ENCODE peak calls at places on chromosomes 1 and 21, in four cellular contexts. One of them, this sample, is unnamed.

GRCh38 chr1:22712502-22713271 is 2.0 kb downstream of the EPHB2 start:
- DNase-seq in NCI-H2171 treated with DMSO at 0.1 percent for 48 hours: no peak
- DNase-seq in foreskin fibroblast: peak
- DNase-seq in iris pigment epithelial cell: peak
- DNase-seq in this sample: no peak

GRCh38 chr1:24481098-24481497 is 21.5 kb upstream of the RCAN3 start:
- DNase-seq in NCI-H2171 treated with DMSO at 0.1 percent for 48 hours: no peak
- DNase-seq in foreskin fibroblast: no peak
- DNase-seq in iris pigment epithelial cell: no peak
- DNase-seq in this sample: no peak

GRCh38 chr1:206117151-206117948 is at the start of gene AVPR1B:
- DNase-seq in NCI-H2171 treated with DMSO at 0.1 percent for 48 hours: peak
- DNase-seq in foreskin fibroblast: peak
- DNase-seq in iris pigment epithelial cell: peak
- DNase-seq in this sample: peak

GRCh38 chr1:166172106-166172505 is 5.3 kb upstream of the FAM78B start:
- DNase-seq in NCI-H2171 treated with DMSO at 0.1 percent for 48 hours: no peak
- DNase-seq in foreskin fibroblast: peak
- DNase-seq in iris pigment epithelial cell: no peak
- DNase-seq in this sample: no peak

GRCh38 chr1:82979593-82980230 is 1019.2 kb downstream of the TTLL7 start:
- DNase-seq in NCI-H2171 treated with DMSO at 0.1 percent for 48 hours: no peak
- DNase-seq in foreskin fibroblast: no peak
- DNase-seq in iris pigment epithelial cell: no peak
- DNase-seq in this sample: no peak

GRCh38 chr1:109253803-109254620 is 4.7 kb downstream of the CELSR2 start:
- DNase-seq in NCI-H2171 treated with DMSO at 0.1 percent for 48 hours: no peak
- DNase-seq in foreskin fibroblast: no peak
- DNase-seq in iris pigment epithelial cell: peak
- DNase-seq in this sample: no peak

GRCh38 chr1:84367219-84367618 is 31.1 kb upstream of the DNASE2B start:
- DNase-seq in NCI-H2171 treated with DMSO at 0.1 percent for 48 hours: no peak
- DNase-seq in foreskin fibroblast: no peak
- DNase-seq in iris pigment epithelial cell: no peak
- DNase-seq in this sample: no peak

GRCh38 chr1:156390409-156391144 is 21.6 kb downstream of the RHBG start:
- DNase-seq in NCI-H2171 treated with DMSO at 0.1 percent for 48 hours: no peak
- DNase-seq in foreskin fibroblast: no peak
- DNase-seq in iris pigment epithelial cell: no peak
- DNase-seq in this sample: no peak

GRCh38 chr1:89721351-89721750 is 88.4 kb downstream of the LRRC8C start:
- DNase-seq in NCI-H2171 treated with DMSO at 0.1 percent for 48 hours: no peak
- DNase-seq in foreskin fibroblast: peak
- DNase-seq in iris pigment epithelial cell: peak
- DNase-seq in this sample: peak

GRCh38 chr1:242147096-242147976 is 148.4 kb upstream of the MAP1LC3C start:
- DNase-seq in NCI-H2171 treated with DMSO at 0.1 percent for 48 hours: no peak
- DNase-seq in foreskin fibroblast: peak
- DNase-seq in iris pigment epithelial cell: peak
- DNase-seq in this sample: peak

GRCh38 chr21:38669186-38669585 is 136.5 kb upstream of the ETS2 start:
- DNase-seq in NCI-H2171 treated with DMSO at 0.1 percent for 48 hours: peak
- DNase-seq in foreskin fibroblast: peak
- DNase-seq in iris pigment epithelial cell: peak
- DNase-seq in this sample: peak

GRCh38 chr1:62673629-62674028 is 14.6 kb downstream of the DOCK7 start:
- DNase-seq in NCI-H2171 treated with DMSO at 0.1 percent for 48 hours: no peak
- DNase-seq in foreskin fibroblast: no peak
- DNase-seq in iris pigment epithelial cell: no peak
- DNase-seq in this sample: no peak

GRCh38 chr1:235270625-235271024 is 57.4 kb downstream of the ARID4B start:
- DNase-seq in NCI-H2171 treated with DMSO at 0.1 percent for 48 hours: no peak
- DNase-seq in foreskin fibroblast: peak
- DNase-seq in iris pigment epithelial cell: peak
- DNase-seq in this sample: peak

GRCh38 chr1:170604889-170605288 is 59.0 kb upstream of the PRRX1 start:
- DNase-seq in NCI-H2171 treated with DMSO at 0.1 percent for 48 hours: no peak
- DNase-seq in foreskin fibroblast: no peak
- DNase-seq in iris pigment epithelial cell: no peak
- DNase-seq in this sample: no peak

GRCh38 chr1:180691322-180691721 is 59.5 kb downstream of the XPR1 start:
- DNase-seq in NCI-H2171 treated with DMSO at 0.1 percent for 48 hours: peak
- DNase-seq in foreskin fibroblast: no peak
- DNase-seq in iris pigment epithelial cell: peak
- DNase-seq in this sample: no peak

GRCh38 chr1:198672124-198672523 is 33.3 kb downstream of the PTPRC start:
- DNase-seq in NCI-H2171 treated with DMSO at 0.1 percent for 48 hours: no peak
- DNase-seq in foreskin fibroblast: peak
- DNase-seq in iris pigment epithelial cell: peak
- DNase-seq in this sample: peak

GRCh38 chr1:53366901-53367502 is 39.1 kb upstream of the LRP8 start:
- DNase-seq in NCI-H2171 treated with DMSO at 0.1 percent for 48 hours: no peak
- DNase-seq in foreskin fibroblast: no peak
- DNase-seq in iris pigment epithelial cell: no peak
- DNase-seq in this sample: no peak

GRCh38 chr1:156391145-156391677 is 22.2 kb downstream of the RHBG start:
- DNase-seq in NCI-H2171 treated with DMSO at 0.1 percent for 48 hours: no peak
- DNase-seq in foreskin fibroblast: no peak
- DNase-seq in iris pigment epithelial cell: no peak
- DNase-seq in this sample: no peak

GRCh38 chr1:154619181-154619948 is 11.4 kb upstream of the ADAR start:
- DNase-seq in NCI-H2171 treated with DMSO at 0.1 percent for 48 hours: no peak
- DNase-seq in foreskin fibroblast: no peak
- DNase-seq in iris pigment epithelial cell: no peak
- DNase-seq in this sample: no peak

GRCh38 chr1:44808938-44809917 is 905 bp downstream of the BTBD19 start:
- DNase-seq in NCI-H2171 treated with DMSO at 0.1 percent for 48 hours: no peak
- DNase-seq in foreskin fibroblast: peak
- DNase-seq in iris pigment epithelial cell: peak
- DNase-seq in this sample: peak

GRCh38 chr1:14605945-14606344 is 7.5 kb downstream of the KAZN start:
- DNase-seq in NCI-H2171 treated with DMSO at 0.1 percent for 48 hours: no peak
- DNase-seq in foreskin fibroblast: no peak
- DNase-seq in iris pigment epithelial cell: no peak
- DNase-seq in this sample: no peak

GRCh38 chr21:45045481-45045880 is 28.9 kb upstream of the ADARB1 start:
- DNase-seq in NCI-H2171 treated with DMSO at 0.1 percent for 48 hours: no peak
- DNase-seq in foreskin fibroblast: peak
- DNase-seq in iris pigment epithelial cell: peak
- DNase-seq in this sample: peak

GRCh38 chr1:236016782-236017400 is 48.0 kb downstream of the NID1 start:
- DNase-seq in NCI-H2171 treated with DMSO at 0.1 percent for 48 hours: no peak
- DNase-seq in foreskin fibroblast: peak
- DNase-seq in iris pigment epithelial cell: peak
- DNase-seq in this sample: peak

GRCh38 chr1:21553116-21553926 is 44.1 kb downstream of the ALPL start:
- DNase-seq in NCI-H2171 treated with DMSO at 0.1 percent for 48 hours: peak
- DNase-seq in foreskin fibroblast: peak
- DNase-seq in iris pigment epithelial cell: peak
- DNase-seq in this sample: peak

GRCh38 chr1:210428696-210429095 is 100.0 kb downstream of the HHAT start:
- DNase-seq in NCI-H2171 treated with DMSO at 0.1 percent for 48 hours: no peak
- DNase-seq in foreskin fibroblast: no peak
- DNase-seq in iris pigment epithelial cell: no peak
- DNase-seq in this sample: no peak

GRCh38 chr1:93450331-93450730 is 2.4 kb downstream of the FNBP1L start:
- DNase-seq in NCI-H2171 treated with DMSO at 0.1 percent for 48 hours: no peak
- DNase-seq in foreskin fibroblast: no peak
- DNase-seq in iris pigment epithelial cell: no peak
- DNase-seq in this sample: no peak

GRCh38 chr1:187374130-187374529 is 545.4 kb downstream of the PLA2G4A start:
- DNase-seq in NCI-H2171 treated with DMSO at 0.1 percent for 48 hours: no peak
- DNase-seq in foreskin fibroblast: no peak
- DNase-seq in iris pigment epithelial cell: no peak
- DNase-seq in this sample: no peak

GRCh38 chr1:27372022-27372807 is 2.4 kb downstream of the FCN3 start:
- DNase-seq in NCI-H2171 treated with DMSO at 0.1 percent for 48 hours: no peak
- DNase-seq in foreskin fibroblast: no peak
- DNase-seq in iris pigment epithelial cell: no peak
- DNase-seq in this sample: no peak

This sample was measured in AG10803.